ENCODE peak calls at places on chromosomes 5 and 9, in eight cellular contexts. H is NCI-H446 treated with DMSO at 0.1 percent for 48 hours, O is posterior vena cava, N is AG08396, S is GM13977, Y is progenitor cell of endocrine pancreas, M is dermis microvascular lymphatic vessel endothelial cell, A is NCI-H1436. B is an unnamed sample.

GRCh38 chr5:10577371-10578291 is 13.8 kb downstream of the ANKRD33B start:
- DNase-seq in H (no peak), O (no peak), N (no peak), S (no peak), Y (no peak), M (peak), A (no peak), B (no peak)

GRCh38 chr5:169695025-169695625 is 58.0 kb downstream of the DOCK2 start:
- DNase-seq in H (no peak), O (no peak), N (no peak), S (no peak), Y (no peak), M (peak), A (no peak), B (no peak)

GRCh38 chr9:87725900-87726709 is at the start of gene CTSL:
- DNase-seq in H (no peak), O (peak), N (peak), S (peak), Y (peak), M (peak), A (no peak), B (peak)

GRCh38 chr9:125904155-125904841 is 157.1 kb downstream of the PBX3 start:
- DNase-seq in H (no peak), O (no peak), N (no peak), S (no peak), Y (no peak), M (peak), A (peak), B (no peak)

GRCh38 chr5:34012791-34013190 is 4.9 kb upstream of the AMACR start:
- DNase-seq in H (peak), O (no peak), N (no peak), S (no peak), Y (no peak), M (peak), A (no peak), B (no peak)

GRCh38 chr9:120904061-120904998 is 22.3 kb downstream of the TRAF1 start:
- DNase-seq in H (no peak), O (no peak), N (no peak), S (no peak), Y (no peak), M (no peak), A (no peak), B (no peak)

GRCh38 chr5:25345240-25345771 is 700.5 kb upstream of the CDH10 start:
- DNase-seq in H (no peak), O (no peak), N (no peak), S (no peak), Y (no peak), M (no peak), A (no peak), B (no peak)

GRCh38 chr9:110926828-110927227 is 111.4 kb downstream of the LPAR1 start:
- DNase-seq in H (no peak), O (no peak), N (no peak), S (no peak), Y (no peak), M (no peak), A (no peak), B (no peak)

GRCh38 chr5:141637266-141637692 is 482 bp downstream of the RELL2 start:
- DNase-seq in H (no peak), O (peak), N (peak), S (peak), Y (peak), M (no peak), A (peak), B (no peak)

GRCh38 chr9:98570663-98571440 is 137.9 kb downstream of the GABBR2 start:
- DNase-seq in H (no peak), O (no peak), N (no peak), S (no peak), Y (no peak), M (no peak), A (no peak), B (no peak)

GRCh38 chr9:105296889-105297288 is 52.4 kb downstream of the SLC44A1 start:
- DNase-seq in H (no peak), O (no peak), N (peak), S (no peak), Y (no peak), M (peak), A (no peak), B (no peak)

GRCh38 chr5:174173766-174174165 is 128.3 kb downstream of the NSG2 start:
- DNase-seq in H (no peak), O (no peak), N (no peak), S (no peak), Y (no peak), M (no peak), A (no peak), B (no peak)

GRCh38 chr9:4750021-4750673 is 9.1 kb upstream of the AK3 start:
- DNase-seq in H (peak), O (no peak), N (no peak), S (peak), Y (no peak), M (peak), A (peak), B (peak)

GRCh38 chr9:72880821-72881220 is 72.0 kb downstream of the ALDH1A1 start:
- DNase-seq in H (no peak), O (no peak), N (no peak), S (no peak), Y (no peak), M (no peak), A (no peak), B (no peak)

GRCh38 chr5:136620016-136620419 is 254.7 kb upstream of the TRPC7 start:
- DNase-seq in H (no peak), O (no peak), N (no peak), S (no peak), Y (no peak), M (peak), A (no peak), B (no peak)

GRCh38 chr9:126722922-126723806 is 81.7 kb upstream of the ZBTB43 start:
- DNase-seq in H (no peak), O (peak), N (no peak), S (peak), Y (no peak), M (no peak), A (peak), B (peak)

GRCh38 chr5:118937393-118938061 is 50.8 kb downstream of the DTWD2 start:
- DNase-seq in H (no peak), O (no peak), N (no peak), S (no peak), Y (no peak), M (no peak), A (no peak), B (no peak)

GRCh38 chr5:8682381-8682780 is 813.4 kb downstream of the MTRR start:
- DNase-seq in H (no peak), O (no peak), N (no peak), S (no peak), Y (no peak), M (no peak), A (no peak), B (no peak)

GRCh38 chr9:3492214-3492613 is 33.6 kb downstream of the RFX3 start:
- DNase-seq in H (no peak), O (peak), N (no peak), S (no peak), Y (no peak), M (no peak), A (no peak), B (no peak)

GRCh38 chr5:84092738-84093137 is 291.9 kb downstream of the EDIL3 start:
- DNase-seq in H (no peak), O (no peak), N (no peak), S (no peak), Y (no peak), M (no peak), A (no peak), B (no peak)

GRCh38 chr5:93189707-93190120 is 391.3 kb downstream of the NR2F1-AS1 start:
- DNase-seq in H (no peak), O (no peak), N (peak), S (no peak), Y (no peak), M (peak), A (no peak), B (no peak)

GRCh38 chr9:85310531-85311070 is 431.2 kb downstream of the AGTPBP1 start:
- DNase-seq in H (no peak), O (no peak), N (no peak), S (no peak), Y (no peak), M (no peak), A (no peak), B (no peak)

GRCh38 chr5:167814828-167815227 is 476.6 kb upstream of the WWC1 start:
- DNase-seq in H (no peak), O (no peak), N (peak), S (no peak), Y (no peak), M (no peak), A (no peak), B (no peak)

GRCh38 chr9:35826071-35826701 is 2.3 kb downstream of the FAM221B start:
- DNase-seq in H (peak), O (no peak), N (peak), S (peak), Y (no peak), M (peak), A (peak), B (peak)

GRCh38 chr5:14054965-14055963 is 87.9 kb upstream of the TRIO start:
- DNase-seq in H (no peak), O (no peak), N (no peak), S (no peak), Y (no peak), M (no peak), A (no peak), B (no peak)

GRCh38 chr5:157434096-157434495 is 25.9 kb upstream of the NIPAL4 start:
- DNase-seq in H (no peak), O (no peak), N (no peak), S (no peak), Y (no peak), M (no peak), A (no peak), B (no peak)

GRCh38 chr9:93122721-93123221 is 11.3 kb downstream of the NINJ1 start:
- DNase-seq in H (no peak), O (peak), N (no peak), S (no peak), Y (no peak), M (no peak), A (no peak), B (no peak)

GRCh38 chr9:83199240-83199639 is 136.3 kb upstream of the RASEF start:
- DNase-seq in H (peak), O (no peak), N (peak), S (no peak), Y (no peak), M (peak), A (peak), B (no peak)